ENCODE peak calls at places on chromosomes 7 and 10, in ten cellular contexts. One of them, this sample, is unnamed.

GRCh38 chr7:2220954-2221353 is 11.8 kb downstream of the MAD1L1 start:
- DNase-seq in Right ventricle myocardium superior: no peak
- DNase-seq in activated T-cell treated with anti-CD3 and anti-CD28 coated beads, Interleukin-2, amount 50 U/mL, for 72 hours: no peak
- DNase-seq in BJ: no peak
- DNase-seq in astrocyte: no peak
- DNase-seq in activated CD4-positive, CD25-positive, alpha-beta regulatory T cell: no peak
- DNase-seq in DND-41: no peak
- DNase-seq in stimulated activated CD4-positive, alpha-beta T cell treated with anti-CD3 and anti-CD28 coated beads, Interleukin-4, amount 100 ng/mL, for 48 hours: no peak
- DNase-seq in mucosa of gallbladder: no peak
- DNase-seq in NCI-H1694: no peak
- DNase-seq in this sample: no peak

GRCh38 chr10:90112681-90113080 is 411.3 kb downstream of the KIF20B start:
- DNase-seq in Right ventricle myocardium superior: no peak
- DNase-seq in activated T-cell treated with anti-CD3 and anti-CD28 coated beads, Interleukin-2, amount 50 U/mL, for 72 hours: no peak
- DNase-seq in BJ: no peak
- DNase-seq in astrocyte: peak
- DNase-seq in activated CD4-positive, CD25-positive, alpha-beta regulatory T cell: no peak
- DNase-seq in DND-41: no peak
- DNase-seq in stimulated activated CD4-positive, alpha-beta T cell treated with anti-CD3 and anti-CD28 coated beads, Interleukin-4, amount 100 ng/mL, for 48 hours: no peak
- DNase-seq in mucosa of gallbladder: no peak
- DNase-seq in NCI-H1694: no peak
- DNase-seq in this sample: no peak

GRCh38 chr10:27742926-27743735 is 2.5 kb downstream of the MKX start:
- DNase-seq in Right ventricle myocardium superior: peak
- DNase-seq in activated T-cell treated with anti-CD3 and anti-CD28 coated beads, Interleukin-2, amount 50 U/mL, for 72 hours: peak
- DNase-seq in BJ: no peak
- DNase-seq in astrocyte: no peak
- DNase-seq in activated CD4-positive, CD25-positive, alpha-beta regulatory T cell: no peak
- DNase-seq in DND-41: no peak
- DNase-seq in stimulated activated CD4-positive, alpha-beta T cell treated with anti-CD3 and anti-CD28 coated beads, Interleukin-4, amount 100 ng/mL, for 48 hours: peak
- DNase-seq in mucosa of gallbladder: no peak
- DNase-seq in NCI-H1694: no peak
- DNase-seq in this sample: peak

GRCh38 chr10:101818958-101819633 is 852 bp upstream of the OGA start:
- DNase-seq in Right ventricle myocardium superior: no peak
- DNase-seq in activated T-cell treated with anti-CD3 and anti-CD28 coated beads, Interleukin-2, amount 50 U/mL, for 72 hours: no peak
- DNase-seq in BJ: no peak
- DNase-seq in astrocyte: no peak
- DNase-seq in activated CD4-positive, CD25-positive, alpha-beta regulatory T cell: no peak
- DNase-seq in DND-41: no peak
- DNase-seq in stimulated activated CD4-positive, alpha-beta T cell treated with anti-CD3 and anti-CD28 coated beads, Interleukin-4, amount 100 ng/mL, for 48 hours: no peak
- DNase-seq in mucosa of gallbladder: peak
- DNase-seq in NCI-H1694: no peak
- DNase-seq in this sample: no peak

GRCh38 chr10:61869276-61869675 is 32.2 kb upstream of the ARID5B start:
- DNase-seq in Right ventricle myocardium superior: no peak
- DNase-seq in activated T-cell treated with anti-CD3 and anti-CD28 coated beads, Interleukin-2, amount 50 U/mL, for 72 hours: no peak
- DNase-seq in BJ: no peak
- DNase-seq in astrocyte: no peak
- DNase-seq in activated CD4-positive, CD25-positive, alpha-beta regulatory T cell: no peak
- DNase-seq in DND-41: no peak
- DNase-seq in stimulated activated CD4-positive, alpha-beta T cell treated with anti-CD3 and anti-CD28 coated beads, Interleukin-4, amount 100 ng/mL, for 48 hours: no peak
- DNase-seq in mucosa of gallbladder: no peak
- DNase-seq in NCI-H1694: no peak
- DNase-seq in this sample: no peak

GRCh38 chr10:74821501-74821900 is 4.9 kb upstream of the KAT6B start:
- DNase-seq in Right ventricle myocardium superior: no peak
- DNase-seq in activated T-cell treated with anti-CD3 and anti-CD28 coated beads, Interleukin-2, amount 50 U/mL, for 72 hours: no peak
- DNase-seq in BJ: no peak
- DNase-seq in astrocyte: no peak
- DNase-seq in activated CD4-positive, CD25-positive, alpha-beta regulatory T cell: no peak
- DNase-seq in DND-41: no peak
- DNase-seq in stimulated activated CD4-positive, alpha-beta T cell treated with anti-CD3 and anti-CD28 coated beads, Interleukin-4, amount 100 ng/mL, for 48 hours: no peak
- DNase-seq in mucosa of gallbladder: peak
- DNase-seq in NCI-H1694: no peak
- DNase-seq in this sample: peak

GRCh38 chr10:94224656-94225055 is 138.1 kb downstream of the NOC3L start:
- DNase-seq in Right ventricle myocardium superior: no peak
- DNase-seq in activated T-cell treated with anti-CD3 and anti-CD28 coated beads, Interleukin-2, amount 50 U/mL, for 72 hours: no peak
- DNase-seq in BJ: peak
- DNase-seq in astrocyte: peak
- DNase-seq in activated CD4-positive, CD25-positive, alpha-beta regulatory T cell: no peak
- DNase-seq in DND-41: no peak
- DNase-seq in stimulated activated CD4-positive, alpha-beta T cell treated with anti-CD3 and anti-CD28 coated beads, Interleukin-4, amount 100 ng/mL, for 48 hours: no peak
- DNase-seq in mucosa of gallbladder: no peak
- DNase-seq in NCI-H1694: no peak
- DNase-seq in this sample: no peak

GRCh38 chr10:70174058-70174741 is 3.9 kb upstream of the SAR1A start:
- DNase-seq in Right ventricle myocardium superior: no peak
- DNase-seq in activated T-cell treated with anti-CD3 and anti-CD28 coated beads, Interleukin-2, amount 50 U/mL, for 72 hours: peak
- DNase-seq in BJ: no peak
- DNase-seq in astrocyte: no peak
- DNase-seq in activated CD4-positive, CD25-positive, alpha-beta regulatory T cell: no peak
- DNase-seq in DND-41: no peak
- DNase-seq in stimulated activated CD4-positive, alpha-beta T cell treated with anti-CD3 and anti-CD28 coated beads, Interleukin-4, amount 100 ng/mL, for 48 hours: no peak
- DNase-seq in mucosa of gallbladder: peak
- DNase-seq in NCI-H1694: no peak
- DNase-seq in this sample: no peak